ENCODE peak calls at places on chromosomes 11 and 22, in eight cellular contexts. R is NCI-H1092; B is activated CD4-positive, alpha-beta memory T cell treated with anti-CD3 and anti-CD28 coated beads, Interleukin-2, amount 10 ng/mL, durations not matched to agents 7 days and 5 days; L is endothelial cell; S is ACHN; T is left colon; Z is CD4-positive, CD25-positive, alpha-beta regulatory T cell; I is T follicular helper cell. Y is an unnamed sample.

GRCh38 chr11:33952805-33953204 is 60.9 kb upstream of the LMO2 start:
- DNase-seq in Z (no peak), L (no peak), T (no peak), I (no peak), B (no peak), R (no peak), S (no peak), Y (no peak)

GRCh38 chr11:35555238-35555887 is 29.9 kb upstream of the PAMR1 start:
- DNase-seq in I (no peak), Z (no peak), B (no peak), T (no peak), S (no peak), R (no peak), L (no peak), Y (no peak)

GRCh38 chr22:41479671-41480396 is 10.9 kb downstream of the ACO2 start:
- DNase-seq in I (no peak), S (no peak), B (no peak), T (no peak), L (no peak), Z (no peak), R (no peak), Y (no peak)

GRCh38 chr22:38203090-38203810 is 1.5 kb downstream of the MAFF start:
- DNase-seq in R (no peak), B (peak), Z (peak), L (no peak), I (no peak), S (peak), T (peak), Y (no peak)

GRCh38 chr11:115500547-115501503 is 3.4 kb downstream of the CADM1 start:
- DNase-seq in B (no peak), T (no peak), R (no peak), Z (no peak), L (peak), S (no peak), I (no peak), Y (no peak)

GRCh38 chr22:24826710-24827285 is 20.8 kb downstream of the SGSM1 start:
- DNase-seq in B (no peak), I (no peak), R (no peak), Z (no peak), T (peak), S (no peak), L (no peak), Y (no peak)

GRCh38 chr11:78325274-78325781 is 92.3 kb downstream of the GAB2 start:
- DNase-seq in I (no peak), B (peak), R (no peak), L (no peak), T (no peak), S (no peak), Z (peak), Y (no peak)

GRCh38 chr11:41039592-41039991 is 419.9 kb downstream of the LRRC4C start:
- DNase-seq in B (no peak), S (no peak), Z (no peak), I (no peak), L (no peak), T (no peak), R (no peak), Y (no peak)

GRCh38 chr11:2745511-2745910 is 45.7 kb upstream of the KCNQ1OT1 start:
- DNase-seq in T (no peak), B (no peak), R (no peak), L (no peak), I (no peak), S (no peak), Z (no peak), Y (no peak)

GRCh38 chr22:24155597-24156145 is 25.6 kb upstream of the SUSD2 start:
- DNase-seq in T (peak), Z (no peak), B (peak), I (peak), R (peak), L (peak), S (peak), Y (no peak)

GRCh38 chr11:57432714-57433163 is 5.8 kb upstream of the SLC43A3 start:
- DNase-seq in Z (no peak), T (no peak), L (no peak), I (no peak), S (peak), R (no peak), B (no peak), Y (no peak)

GRCh38 chr22:22343603-22344276 is 99.2 kb downstream of the VPREB1 start:
- DNase-seq in L (no peak), S (no peak), B (no peak), R (no peak), Z (no peak), T (no peak), I (no peak), Y (no peak)

GRCh38 chr22:42337356-42337755 is 66.9 kb upstream of the TCF20 start:
- DNase-seq in Z (no peak), I (no peak), T (no peak), S (no peak), R (no peak), B (no peak), L (no peak), Y (no peak)

GRCh38 chr11:120385110-120385509 is 48.9 kb downstream of the ARHGEF12 start:
- DNase-seq in T (no peak), B (no peak), Z (no peak), S (no peak), L (no peak), I (no peak), R (no peak), Y (no peak)

Y was measured in epithelial cell of proximal tubule.